ENCODE peak calls at places on chromosomes 16 and 17, in five cellular contexts. T is upper lobe of right lung, Z is thoracic aorta, H is neural progenitor cell, R is lower lobe of right lung. A is an unnamed sample.

GRCh38 chr16:48613061-48613957 is 3.3 kb upstream of the N4BP1 start:
- DNase-seq in T (no peak), R (no peak), H (no peak), Z (no peak), A (no peak)

GRCh38 chr16:81366316-81366932 is 51.7 kb downstream of the GAN start:
- DNase-seq in Z (no peak), R (no peak), T (no peak), H (peak; percentile 60), A (peak; percentile 56)

GRCh38 chr16:81708459-81709368 is 70.4 kb upstream of the PLCG2 start:
- DNase-seq in R (peak; percentile 46), H (no peak), T (peak; percentile 64), Z (no peak), A (peak; percentile 57)

GRCh38 chr17:29291163-29291752 is 2.7 kb downstream of the NUFIP2 start:
- DNase-seq in R (no peak), H (peak; percentile 75), Z (no peak), T (no peak), A (peak; percentile 50)

GRCh38 chr16:19974607-19975006 is 90.0 kb upstream of the GPRC5B start:
- DNase-seq in R (no peak), T (no peak), H (peak; percentile 45), Z (no peak), A (no peak)

GRCh38 chr17:43468746-43469544 is 14.8 kb upstream of the DHX8 start:
- DNase-seq in Z (no peak), H (no peak), R (no peak), T (no peak), A (no peak)

GRCh38 chr16:54654429-54654828 is 276.2 kb upstream of the IRX5 start:
- DNase-seq in H (peak; percentile 59), R (no peak), T (no peak), Z (no peak), A (no peak)

GRCh38 chr16:52690468-52690867 is 143.5 kb upstream of the TOX3 start:
- DNase-seq in H (no peak), Z (no peak), R (no peak), T (no peak), A (no peak)

GRCh38 chr16:67419931-67420330 is 3.7 kb upstream of the ZDHHC1 start:
- DNase-seq in R (no peak), Z (no peak), T (no peak), H (no peak), A (no peak)

GRCh38 chr17:78438694-78439325 is 60.4 kb downstream of the PGS1 start:
- DNase-seq in Z (no peak), H (no peak), T (no peak), R (no peak), A (peak; percentile 51)

GRCh38 chr17:10077561-10078299 is 120.7 kb downstream of the GAS7 start:
- DNase-seq in Z (no peak), H (no peak), R (no peak), T (no peak), A (no peak)

GRCh38 chr17:66569572-66569971 is 265.3 kb upstream of the CACNG5 start:
- DNase-seq in R (no peak), H (no peak), Z (no peak), T (no peak), A (no peak)

GRCh38 chr17:30476726-30477082 is 504 bp upstream of the GOSR1 start:
- DNase-seq in H (peak; percentile 31), T (no peak), R (no peak), Z (no peak), A (no peak)

GRCh38 chr16:47928008-47928407 is 227.8 kb downstream of the ABCC12 start:
- DNase-seq in R (no peak), Z (no peak), T (no peak), H (no peak), A (no peak)

GRCh38 chr17:28747801-28748750 is 4.3 kb downstream of the TRAF4 start:
- DNase-seq in Z (no peak), R (no peak), H (no peak), T (no peak), A (no peak)

GRCh38 chr17:45430006-45430737 is 2.5 kb downstream of the ARHGAP27 start:
- DNase-seq in R (peak; percentile 47), H (no peak), Z (no peak), T (peak; percentile 59), A (no peak)

GRCh38 chr16:10834766-10835165 is 16.2 kb upstream of the TVP23A start:
- DNase-seq in H (no peak), T (peak; percentile 17), Z (no peak), R (no peak), A (no peak)

GRCh38 chr17:17774009-17774881 is 62.5 kb downstream of the SREBF1 start:
- DNase-seq in H (no peak), Z (no peak), R (no peak), T (no peak), A (no peak)

GRCh38 chr17:81715872-81716673 is 4.0 kb downstream of the SLC25A10 start:
- DNase-seq in T (peak; percentile 57), Z (no peak), R (peak; percentile 37), H (no peak), A (no peak)

GRCh38 chr17:42289863-42290165 is 1.5 kb downstream of the STAT5A start:
- DNase-seq in H (no peak), Z (no peak), T (peak; percentile 65), R (no peak), A (no peak)

GRCh38 chr17:64331946-64332493 is 58.6 kb downstream of the PECAM1 start:
- DNase-seq in Z (no peak), T (peak; percentile 70), R (peak; percentile 76), H (no peak), A (no peak)

GRCh38 chr16:14564881-14565687 is 65.0 kb downstream of the PARN start:
- DNase-seq in Z (no peak), T (no peak), H (no peak), R (no peak), A (no peak)

GRCh38 chr16:7013990-7014389 is 318.7 kb upstream of the RBFOX1 start:
- DNase-seq in R (no peak), T (no peak), Z (no peak), H (peak; percentile 74), A (no peak)

GRCh38 chr17:45703806-45704205 is 80.3 kb upstream of the CRHR1 start:
- DNase-seq in R (no peak), Z (no peak), H (no peak), T (no peak), A (no peak)

GRCh38 chr16:3311496-3311895 is 6.2 kb downstream of the ZNF75A start:
- DNase-seq in R (no peak), T (no peak), H (no peak), Z (no peak), A (no peak)

GRCh38 chr16:3321802-3322201 is 16.5 kb downstream of the ZNF75A start:
- DNase-seq in Z (no peak), R (no peak), H (no peak), T (no peak), A (no peak)

GRCh38 chr16:3317315-3317999 is 12.2 kb downstream of the ZNF75A start:
- DNase-seq in T (no peak), R (no peak), H (no peak), Z (no peak), A (no peak)
- H3K36me3 ChIP-seq in T (peaks cover 20% of the 10 kb centered on the region), R (peaks cover 32% of the 10 kb centered on the region), H (peaks cover 43% of the 10 kb centered on the region), Z (peaks cover 55% of the 10 kb centered on the region), A (peaks cover 38% of the 10 kb centered on the region)

GRCh38 chr17:74860229-74860998 is 729 bp upstream of the GRIN2C start:
- DNase-seq in R (no peak), Z (no peak), H (peak; percentile 30), T (no peak), A (peak; percentile 88)
- H3K4me3 ChIP-seq in R (peak overlapping the region; percentile 28), Z (peak overlapping the region; percentile 61), H (peak overlapping the region; percentile 55), T (no peak overlapping the region), A (peak overlapping the region; percentile 17)

GRCh38 chr17:48609754-48610281 is 999 bp downstream of the HOXB7 start:
- DNase-seq in H (no peak), T (no peak), Z (no peak), R (no peak), A (no peak)
- H3K27me3 ChIP-seq in H (peaks cover 100% of the 10 kb centered on the region), T (peaks cover 95% of the 10 kb centered on the region), Z (peaks cover 6% of the 10 kb centered on the region), R (peaks cover 99% of the 10 kb centered on the region), A (peaks cover 99% of the 10 kb centered on the region)

GRCh38 chr17:37791985-37792384 is 47.1 kb upstream of the HNF1B start:
- DNase-seq in R (no peak), H (no peak), T (no peak), Z (no peak), A (no peak)

GRCh38 chr17:37791434-37791833 is 46.6 kb upstream of the HNF1B start:
- DNase-seq in T (no peak), Z (no peak), H (peak; percentile 37), R (no peak), A (peak; percentile 61)

GRCh38 chr17:37790153-37790552 is 45.3 kb upstream of the HNF1B start:
- DNase-seq in R (no peak), T (no peak), Z (no peak), H (no peak), A (no peak)

GRCh38 chr17:37796081-37796480 is 51.2 kb upstream of the HNF1B start:
- DNase-seq in T (no peak), H (no peak), R (no peak), Z (no peak), A (no peak)

GRCh38 chr17:37792787-37793186 is 47.9 kb upstream of the HNF1B start:
- DNase-seq in T (no peak), Z (no peak), R (no peak), H (peak; percentile 27), A (no peak)
- H3K36me3 ChIP-seq in T (no peaks in the 10 kb centered on the region), Z (no peaks in the 10 kb centered on the region), R (no peaks in the 10 kb centered on the region), H (no peaks in the 10 kb centered on the region), A (no peaks in the 10 kb centered on the region)

GRCh38 chr17:16585796-16586195 is 16.8 kb upstream of the ZNF287 start:
- DNase-seq in H (no peak), T (no peak), Z (no peak), R (no peak), A (no peak)

GRCh38 chr17:16583781-16584180 is 14.8 kb upstream of the ZNF287 start:
- DNase-seq in Z (no peak), H (no peak), T (no peak), R (no peak), A (peak; percentile 52)

GRCh38 chr17:16589097-16589969 is 20.3 kb upstream of the ZNF287 start:
- DNase-seq in R (peak; percentile 95), T (peak; percentile 97), H (peak; percentile 97), Z (peak; percentile 58), A (peak; percentile 97)

DNA sequence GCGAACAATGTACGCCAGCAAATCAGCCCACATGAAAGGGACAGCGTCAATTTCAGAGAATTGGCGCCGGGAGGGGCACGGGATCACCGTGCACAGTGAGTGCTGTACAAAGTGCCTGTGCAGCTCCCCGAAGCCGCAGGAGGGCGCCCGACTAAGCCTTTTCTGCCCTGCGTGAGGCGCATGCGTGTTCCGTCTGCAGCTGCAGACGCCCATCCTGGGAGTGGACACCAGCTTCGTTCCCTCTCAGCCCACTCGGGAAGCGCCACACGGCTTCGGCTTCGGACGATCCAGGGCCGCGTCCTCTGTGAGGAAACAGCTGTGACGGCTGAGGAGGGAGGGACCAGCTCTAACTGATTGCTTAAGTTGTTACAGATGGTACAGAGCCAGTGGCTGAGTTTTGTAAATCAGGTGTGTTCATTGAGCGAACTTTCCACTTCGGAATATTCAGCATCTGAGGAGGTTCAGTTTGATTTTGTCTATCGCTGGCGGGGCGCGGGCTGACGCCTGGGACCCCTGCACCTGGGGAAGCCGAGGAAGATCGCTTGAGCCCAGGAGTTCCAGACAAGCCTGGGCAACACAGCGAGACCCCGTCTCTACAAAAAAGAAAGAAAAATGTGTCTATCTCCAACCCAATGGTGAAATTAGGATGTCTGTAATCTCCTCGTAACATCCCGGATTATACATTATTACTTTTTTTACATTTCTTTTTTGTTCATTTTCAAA is 15.4 kb upstream of the ZNF287 start:
- DNase-seq in Z (peak; percentile 64), T (peak; percentile 97), R (peak; percentile 96), H (peak; percentile 95), A (peak; percentile 97)
- H3K4me3 ChIP-seq in Z (peak overlapping the region; percentile 68), T (peak overlapping the region; percentile 38), R (peak overlapping the region; percentile 46), H (peak overlapping the region; percentile 39), A (peak overlapping the region; percentile 37)